ENCODE peak calls at places on chromosomes 7 and 10, in seven cellular contexts. V is A549, E is heart left ventricle, N is IMR-90, Q is Peyer's patch, K is stomach, W is testis. F is an unnamed sample.

GRCh38 chr10:51867956-51868355 is 168.6 kb upstream of the CSTF2T start:
- DNase-seq in E (no peak), N (peak), W (no peak), V (no peak), K (no peak), Q (no peak), F (no peak)

GRCh38 chr10:79898597-79899325 is 50.1 kb downstream of the SFTPD start:
- DNase-seq in K (no peak), E (no peak), W (no peak), N (no peak), Q (no peak), V (no peak), F (no peak)

GRCh38 chr7:133978502-133979295 is 148.4 kb upstream of the LRGUK start:
- DNase-seq in V (no peak), N (no peak), W (no peak), Q (no peak), K (no peak), E (no peak), F (no peak)

GRCh38 chr10:85597006-85597405 is 769.6 kb downstream of the GRID1 start:
- DNase-seq in E (no peak), Q (no peak), W (no peak), V (no peak), N (no peak), K (no peak), F (no peak)

GRCh38 chr10:34024708-34025425 is 690.4 kb upstream of the NRP1 start:
- DNase-seq in W (peak), K (no peak), Q (no peak), N (no peak), V (no peak), E (no peak), F (peak)

GRCh38 chr10:84290235-84290634 is 38.2 kb upstream of the CCSER2 start:
- DNase-seq in V (no peak), E (no peak), Q (no peak), W (no peak), K (no peak), N (no peak), F (no peak)

GRCh38 chr7:143505845-143506244 is 28.2 kb downstream of the TAS2R41 start:
- DNase-seq in W (no peak), N (no peak), Q (no peak), K (no peak), E (no peak), V (no peak), F (no peak)

GRCh38 chr10:32377458-32378370 is 30.8 kb upstream of the EPC1 start:
- DNase-seq in K (no peak), Q (no peak), N (peak), W (peak), V (no peak), E (no peak), F (peak)

GRCh38 chr7:112202819-112203218 is 3.4 kb downstream of the DOCK4 start:
- DNase-seq in W (peak), V (no peak), N (no peak), Q (peak), E (peak), K (peak), F (peak)

GRCh38 chr7:45278763-45279420 is 121.3 kb downstream of the RAMP3 start:
- DNase-seq in E (no peak), N (no peak), W (no peak), V (no peak), K (no peak), Q (no peak), F (no peak)

GRCh38 chr10:21167288-21168010 is 270.3 kb upstream of the NEBL start:
- DNase-seq in W (no peak), N (no peak), V (no peak), K (no peak), Q (no peak), E (no peak), F (no peak)
- H3K4me3 ChIP-seq in W (no peak), N (no peak), V (no peak), K (no peak), Q (peak), E (no peak), F (no peak)

GRCh38 chr10:929965-930364 is 1.5 kb downstream of the LARP4B start:
- DNase-seq in Q (peak), V (no peak), E (no peak), N (no peak), K (no peak), W (no peak), F (peak)

GRCh38 chr10:927131-927530 is 4.4 kb downstream of the LARP4B start:
- DNase-seq in W (no peak), E (no peak), K (no peak), N (no peak), Q (peak), V (no peak), F (no peak)

GRCh38 chr10:932589-932988 is 1.1 kb upstream of the LARP4B start:
- DNase-seq in K (no peak), Q (peak), V (no peak), W (no peak), N (no peak), E (peak), F (no peak)

GRCh38 chr10:931326-932318 is at the start of gene LARP4B:
- DNase-seq in W (peak), V (peak), E (peak), K (peak), Q (peak), N (peak), F (peak)

GRCh38 chr10:930415-931325 is 835 bp downstream of the LARP4B start:
- DNase-seq in N (peak), Q (peak), E (peak), W (peak), K (peak), V (peak), F (peak)
- TF ChIP-seq POLR2A in N (peak), Q (peak), E (no peak), W (no peak), K (no peak), V (no peak), F (no peak)

GRCh38 chr10:72245949-72246525 is 27.7 kb upstream of the DDIT4 start:
- DNase-seq in N (no peak), V (no peak), E (no peak), K (no peak), Q (no peak), W (no peak), F (no peak)
- H3K4me3 ChIP-seq in N (no peak), V (no peak), E (no peak), K (no peak), Q (no peak), W (no peak), F (no peak)

DNA sequence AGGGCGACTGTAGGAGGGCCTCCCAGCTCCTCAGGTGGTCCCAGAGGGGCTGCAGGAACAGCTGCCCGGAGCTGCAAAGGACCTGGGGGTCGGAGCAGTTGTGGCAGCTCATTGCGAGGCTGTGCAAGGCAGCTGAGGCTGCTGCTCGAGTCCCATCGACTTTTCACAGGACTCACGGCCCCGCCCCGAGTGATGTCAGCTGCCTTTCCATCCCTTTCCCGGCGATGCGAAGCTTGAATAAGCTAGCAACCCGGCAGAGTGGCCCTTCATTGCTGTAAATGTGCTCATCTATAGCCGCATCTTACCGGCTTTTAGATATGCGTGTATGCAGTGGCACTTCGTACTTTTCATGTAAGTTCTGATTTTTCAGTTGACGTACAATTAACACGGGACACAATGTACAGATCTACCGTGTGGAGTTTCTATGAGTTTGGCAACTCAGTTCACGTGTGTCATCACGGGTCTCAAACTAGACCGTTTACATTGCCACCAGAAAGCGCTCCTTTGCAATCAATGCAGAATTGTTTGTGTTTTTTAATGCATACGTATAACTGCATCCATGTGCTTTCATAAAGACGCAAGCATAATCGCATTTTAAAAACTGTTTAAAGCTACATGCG is at the start of gene CH25H:
- DNase-seq in Q (peak), W (peak), N (peak), V (peak), E (peak), K (peak), F (peak)
- TF ChIP-seq POLR2A in Q (no peak), W (no peak), N (no peak), V (no peak), E (no peak), K (no peak), F (no peak)

GRCh38 chr7:2863461-2864066 is 19.5 kb upstream of the GNA12 start:
- DNase-seq in V (peak), E (peak), N (peak), Q (peak), K (peak), W (peak), F (peak)
- H3K4me3 ChIP-seq in V (no peak), E (no peak), N (no peak), Q (no peak), K (no peak), W (no peak), F (peak)

DNA sequence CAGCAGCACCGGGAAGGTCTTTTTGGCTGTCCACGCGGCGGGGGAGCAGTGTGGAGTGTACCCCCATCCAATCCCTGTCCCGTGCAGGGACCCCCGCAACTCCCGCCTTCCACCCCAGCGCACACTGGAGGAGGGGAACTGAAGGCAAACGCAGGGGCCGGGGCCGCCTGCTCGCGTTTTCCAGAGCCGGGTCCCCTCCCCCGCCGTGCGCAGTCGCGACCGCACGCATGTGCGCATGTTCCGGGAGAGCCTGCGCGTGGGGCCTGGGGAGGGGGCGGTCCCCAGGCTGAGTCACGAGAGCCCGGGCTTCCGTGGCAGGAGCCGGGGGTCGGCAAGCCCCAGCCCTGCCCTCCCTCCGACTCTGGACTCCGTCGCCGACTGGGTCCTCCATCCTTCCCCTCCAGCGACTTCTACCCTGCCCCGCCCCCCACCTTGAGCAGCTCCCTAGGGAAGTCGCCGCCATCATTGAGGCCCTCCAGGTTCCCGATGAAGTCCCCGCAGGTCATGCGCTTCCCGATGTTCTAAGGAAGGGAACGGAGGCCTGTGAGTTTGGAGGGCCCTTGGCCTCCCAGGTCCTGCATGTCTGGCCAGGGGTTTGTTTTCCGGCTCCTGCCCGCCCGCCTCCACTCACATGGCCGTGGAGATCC is 8.0 kb downstream of the PSD start:
- DNase-seq in W (peak), K (no peak), N (no peak), Q (no peak), E (no peak), V (no peak), F (no peak)
- TF ChIP-seq POLR2A in W (no peak), K (no peak), N (no peak), Q (no peak), E (no peak), V (no peak), F (no peak)

GRCh38 chr10:102769375-102770107 is 25.8 kb downstream of the WBP1L start:
- DNase-seq in W (no peak), V (peak), N (peak), K (no peak), E (no peak), Q (no peak), F (no peak)
- H3K4me3 ChIP-seq in W (no peak), V (no peak), N (no peak), K (no peak), E (no peak), Q (no peak), F (no peak)

GRCh38 chr7:27948856-27949255 is 208.9 kb downstream of the TAX1BP1 start:
- DNase-seq in W (no peak), Q (no peak), N (no peak), E (no peak), K (no peak), V (no peak), F (no peak)

GRCh38 chr7:27950123-27950522 is 210.2 kb downstream of the TAX1BP1 start:
- DNase-seq in N (no peak), V (no peak), Q (no peak), K (no peak), W (no peak), E (peak), F (no peak)

GRCh38 chr7:27946351-27946750 is 206.4 kb downstream of the TAX1BP1 start:
- DNase-seq in W (no peak), K (no peak), Q (no peak), V (no peak), N (no peak), E (no peak), F (no peak)

GRCh38 chr7:27945356-27945755 is 205.4 kb downstream of the TAX1BP1 start:
- DNase-seq in K (no peak), Q (no peak), W (no peak), N (no peak), E (no peak), V (no peak), F (no peak)

DNA sequence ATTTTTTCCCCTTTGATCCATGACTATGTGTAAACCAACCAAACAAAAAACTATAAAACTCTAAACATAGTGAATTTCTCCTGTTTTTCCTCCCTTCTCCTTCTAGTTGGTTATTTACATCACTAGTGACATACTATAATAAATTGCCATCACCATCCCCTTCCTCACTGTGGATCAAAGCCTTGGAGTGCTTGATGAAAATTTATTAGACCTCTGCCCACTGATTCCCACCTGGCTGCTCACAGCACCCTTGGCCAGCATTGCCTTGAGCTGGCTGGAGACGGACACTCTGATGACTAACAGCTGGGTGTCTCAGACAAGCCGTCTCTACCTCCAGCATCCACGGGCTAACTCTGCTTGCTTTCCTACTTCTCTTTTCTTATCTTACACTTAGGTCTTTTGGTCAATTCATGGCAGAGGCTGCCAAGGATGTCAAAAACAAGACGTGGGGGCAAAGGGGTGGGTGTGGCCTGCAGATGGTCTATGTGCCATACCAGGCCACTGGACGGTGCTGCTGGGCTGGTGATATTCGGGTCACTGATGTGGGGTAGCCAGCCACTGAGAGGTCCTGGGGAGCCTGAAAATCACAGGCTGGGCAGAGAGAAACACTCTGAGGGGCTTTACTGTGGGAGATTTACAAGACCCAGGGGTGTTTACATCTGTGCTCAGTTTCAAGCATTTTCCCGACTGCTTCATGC is 207.8 kb downstream of the TAX1BP1 start:
- DNase-seq in W (no peak), Q (no peak), V (no peak), K (no peak), E (no peak), N (peak), F (no peak)
- TF ChIP-seq POLR2A in W (no peak), Q (no peak), V (no peak), K (no peak), E (no peak), N (no peak), F (no peak)

GRCh38 chr7:38506756-38507155 is 124.4 kb downstream of the AMPH start:
- DNase-seq in V (no peak), Q (no peak), W (no peak), E (no peak), N (peak), K (no peak), F (no peak)
- H3K4me3 ChIP-seq in V (no peak), Q (no peak), W (no peak), E (no peak), N (no peak), K (no peak), F (no peak)